ENCODE peak calls at places on chromosomes 6 and 20, in four cellular contexts. N is GM12878, H is K562, B is HL-60. T is an unnamed sample.

GRCh38 chr6:5656226-5656625 is 350.5 kb downstream of the NRN1 start:
- DNase-seq in N (no peak), H (no peak), B (no peak), T (no peak)

GRCh38 chr6:36290668-36291620 is 21.1 kb downstream of the PNPLA1 start:
- DNase-seq in N (no peak), H (peak; percentile 51), B (peak; percentile 75), T (no peak)

GRCh38 chr6:34243901-34244884 is 4.6 kb downstream of the SMIM29 start:
- DNase-seq in N (no peak), H (peak; percentile 85), B (no peak), T (no peak)

GRCh38 chr20:57389695-57390603 is 1.2 kb upstream of the RBM38 start:
- DNase-seq in N (no peak), H (peak; percentile 73), B (no peak), T (no peak)

GRCh38 chr6:13508711-13509705 is 21.6 kb upstream of the GFOD1 start:
- DNase-seq in N (no peak), H (no peak), B (no peak), T (no peak)

GRCh38 chr20:13101276-13101675 is 92.5 kb downstream of the SPTLC3 start:
- DNase-seq in N (no peak), H (no peak), B (no peak), T (no peak)

GRCh38 chr6:128438311-128438916 is 82.0 kb downstream of the PTPRK start:
- DNase-seq in N (no peak), H (no peak), B (no peak), T (no peak)

GRCh38 chr6:132391391-132392291 is 9.6 kb downstream of the MOXD1 start:
- DNase-seq in N (no peak), H (no peak), B (no peak), T (no peak)

GRCh38 chr6:37019065-37019450 is 13.6 kb downstream of the FGD2 start:
- DNase-seq in N (no peak), H (no peak), B (no peak), T (no peak)

GRCh38 chr6:116087437-116088027 is 13.1 kb upstream of the NT5DC1 start:
- DNase-seq in N (peak; percentile 92), H (no peak), B (no peak), T (no peak)
- TF ChIP-seq SPI1 in N (peak; percentile 96), H (no peak), B (no peak), T (peak; percentile 97)

DNA sequence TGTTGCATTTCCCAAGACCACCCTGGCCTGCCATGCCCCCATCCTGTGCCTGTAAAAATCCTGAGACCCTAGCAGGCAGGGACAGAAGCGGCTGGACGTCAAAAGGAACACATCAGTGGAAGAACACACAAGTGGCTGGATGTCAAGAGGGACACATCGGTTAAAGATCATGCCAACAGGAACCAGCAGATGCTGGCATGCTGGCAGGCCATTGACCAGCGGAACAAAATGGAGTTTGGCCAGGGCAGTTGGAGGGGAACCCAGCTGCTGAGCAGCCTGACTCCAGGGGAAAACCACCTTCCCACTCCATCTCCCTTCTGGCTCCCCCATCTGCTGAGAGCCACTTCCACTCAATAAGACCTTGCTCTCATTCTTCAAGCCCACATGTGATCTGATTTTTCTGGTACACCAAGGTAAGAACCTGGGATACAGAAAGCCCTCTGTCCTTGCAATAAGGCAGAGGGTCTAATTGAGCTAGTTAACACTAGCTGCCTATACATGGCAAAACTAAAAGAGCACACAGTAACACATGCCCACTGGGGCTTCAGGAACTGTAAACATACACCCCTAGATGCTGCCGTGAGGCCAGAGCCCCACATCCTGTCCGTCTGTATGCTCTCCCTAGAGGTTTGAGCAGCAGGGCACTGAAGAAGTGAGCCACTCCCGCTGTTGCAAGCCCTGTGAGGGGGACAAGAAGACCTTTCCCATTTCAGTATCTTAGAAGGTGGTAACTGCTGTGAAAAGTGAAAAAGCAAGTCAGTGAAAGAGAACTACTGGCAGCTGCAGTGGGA is 4.2 kb upstream of the TSBP1 start:
- DNase-seq in N (no peak), H (no peak), B (no peak), T (no peak)
- TF ChIP-seq SPI1 in N (no peak), H (no peak), B (no peak), T (no peak)

GRCh38 chr6:53065266-53066058 is at the start of gene FBXO9:
- DNase-seq in N (no peak), H (peak; percentile 84), B (peak; percentile 35), T (peak; percentile 70)

GRCh38 chr6:53066874-53067273 is 1.7 kb downstream of the FBXO9 start:
- DNase-seq in N (no peak), H (peak; percentile 19), B (no peak), T (no peak)

GRCh38 chr6:53064726-53065265 is 408 bp upstream of the FBXO9 start:
- DNase-seq in N (peak; percentile 91), H (peak; percentile 78), B (peak; percentile 93), T (peak; percentile 78)

GRCh38 chr6:53067307-53067706 is 2.1 kb downstream of the FBXO9 start:
- DNase-seq in N (no peak), H (no peak), B (no peak), T (no peak)

DNA sequence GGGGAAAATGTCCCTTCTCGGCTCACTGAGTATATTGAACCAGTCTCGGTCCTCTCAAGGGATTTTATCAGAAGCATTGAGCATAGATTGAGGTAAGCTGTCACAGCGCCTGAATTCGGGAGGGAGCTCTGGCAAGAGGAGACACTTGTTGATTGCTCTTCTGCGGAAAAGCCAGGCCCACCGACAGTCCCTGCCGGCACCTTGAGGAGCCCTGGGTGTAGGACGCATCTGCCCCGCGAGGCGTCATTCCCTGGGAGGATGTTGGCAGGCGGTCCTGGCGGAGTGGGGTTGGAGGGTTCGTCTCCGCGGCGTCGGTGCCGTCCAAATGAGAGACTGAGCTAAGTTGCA is 829 bp downstream of the FBXO9 start:
- DNase-seq in N (no peak), H (peak; percentile 20), B (no peak), T (no peak)
- TF ChIP-seq SPI1 in N (no peak), H (no peak), B (no peak), T (no peak)

GRCh38 chr6:52286798-52287432 is 2.4 kb upstream of the MCM3 start:
- DNase-seq in N (no peak), H (peak; percentile 45), B (no peak), T (no peak)
- TF ChIP-seq SPI1 in N (no peak), H (no peak), B (no peak), T (no peak)

DNA sequence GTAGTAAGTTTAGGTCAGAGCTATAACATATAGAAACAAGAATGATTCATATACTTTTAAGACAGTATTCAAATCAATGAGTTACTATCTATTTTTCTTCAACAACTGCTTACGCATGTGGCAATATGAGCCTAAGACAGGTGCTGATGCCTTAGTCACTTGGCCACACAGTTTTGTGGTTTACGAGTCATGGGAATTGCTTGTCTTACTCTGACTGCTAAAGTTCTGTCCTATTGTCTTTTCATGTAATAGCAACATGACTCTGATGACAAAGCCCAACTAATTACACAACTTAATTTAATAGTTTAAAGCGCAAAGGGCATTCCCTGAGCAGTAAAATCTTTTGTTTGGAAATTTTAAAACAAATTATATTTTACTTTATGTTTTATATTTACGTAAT is 159.3 kb upstream of the CENPW start:
- DNase-seq in N (peak; percentile 25), H (no peak), B (peak; percentile 41), T (no peak)
- TF ChIP-seq SPI1 in N (no peak), H (no peak), B (no peak), T (no peak)

T was measured in GM12891.